ENCODE peak calls at places on chromosomes 2 and 18, in six cellular contexts. L is IMR-90, P is neuronal stem cell, K is mesenchymal stem cell, A is mesendoderm, C is H1. O is an unnamed sample.

GRCh38 chr2:61993422-61994024 is 88.0 kb downstream of the COMMD1 start:
- DNase-seq in A (peak), C (no peak), L (peak), K (peak), P (no peak), O (no peak)

GRCh38 chr18:3985664-3986063 is 469.4 kb downstream of the DLGAP1 start:
- DNase-seq in K (peak), L (peak), C (no peak), P (no peak), A (no peak), O (no peak)

GRCh38 chr2:200839513-200839912 is 24.9 kb downstream of the CLK1 start:
- DNase-seq in A (peak), P (no peak), C (no peak), L (no peak), K (no peak), O (no peak)

GRCh38 chr2:212361174-212361756 is 177.3 kb downstream of the ERBB4 start:
- DNase-seq in C (no peak), P (no peak), A (no peak), K (no peak), L (no peak), O (no peak)

GRCh38 chr2:217698691-217699090 is 304.1 kb downstream of the TNS1 start:
- DNase-seq in A (no peak), C (no peak), P (no peak), K (no peak), L (no peak), O (no peak)

GRCh38 chr18:57107141-57107832 is 39.6 kb upstream of the BOD1L2 start:
- DNase-seq in L (peak), A (peak), C (no peak), P (peak), K (peak), O (no peak)

GRCh38 chr18:48492880-48493279 is 46.0 kb upstream of the CTIF start:
- DNase-seq in C (no peak), L (no peak), K (no peak), P (no peak), A (no peak), O (no peak)

GRCh38 chr2:236367791-236368289 is 103.6 kb upstream of the ASB18 start:
- DNase-seq in K (no peak), C (no peak), A (no peak), P (no peak), L (no peak), O (peak)

GRCh38 chr2:1278125-1278524 is 135.1 kb upstream of the TPO start:
- DNase-seq in K (no peak), A (no peak), C (no peak), P (no peak), L (no peak), O (no peak)

GRCh38 chr2:238938460-238939055 is 90.7 kb downstream of the TWIST2 start:
- DNase-seq in C (no peak), P (no peak), A (no peak), K (peak), L (peak), O (peak)

DNA sequence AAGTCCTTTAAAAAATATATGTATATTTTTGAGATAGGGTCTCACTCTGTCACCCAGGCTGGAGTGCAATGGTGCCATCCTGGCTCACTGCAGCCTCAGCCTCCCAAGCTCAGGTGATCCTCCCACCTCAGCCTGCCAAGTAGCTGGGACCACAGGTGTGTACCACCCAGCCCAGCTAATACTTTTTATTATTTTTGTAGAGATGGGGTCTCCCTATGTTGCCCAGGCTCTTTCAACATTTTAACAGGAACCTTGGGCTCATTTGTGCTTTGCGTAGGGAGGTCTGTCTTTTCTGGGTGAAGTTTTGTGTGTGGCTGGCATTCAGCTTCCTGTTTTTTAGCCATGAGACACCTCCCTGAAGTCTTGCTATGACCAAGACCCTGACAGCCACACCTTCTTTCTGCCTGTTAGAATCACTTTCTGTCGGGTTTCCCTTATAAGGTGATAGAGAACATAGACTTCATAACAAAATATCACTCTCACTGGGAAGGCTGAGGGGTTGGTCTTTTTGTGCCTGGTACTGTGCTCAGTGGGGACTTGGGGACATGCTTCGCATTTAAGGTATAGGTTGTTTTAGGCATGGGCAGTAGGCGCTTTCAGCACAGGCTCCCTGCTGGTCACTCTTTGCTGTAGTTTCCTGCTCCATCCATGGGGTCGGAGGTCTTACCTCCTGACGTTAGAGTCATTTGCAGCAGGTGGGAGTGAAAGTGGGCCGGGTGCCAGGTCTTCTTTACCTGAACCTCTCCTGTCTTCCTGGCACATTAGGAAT is 3.4 kb downstream of the RAB31 start:
- DNase-seq in K (no peak), L (no peak), A (no peak), P (no peak), C (no peak), O (no peak)
- H2AK5ac ChIP-seq in K (no peak), L (peak), A (no peak), P (no peak), C (no peak), O (no peak)

DNA sequence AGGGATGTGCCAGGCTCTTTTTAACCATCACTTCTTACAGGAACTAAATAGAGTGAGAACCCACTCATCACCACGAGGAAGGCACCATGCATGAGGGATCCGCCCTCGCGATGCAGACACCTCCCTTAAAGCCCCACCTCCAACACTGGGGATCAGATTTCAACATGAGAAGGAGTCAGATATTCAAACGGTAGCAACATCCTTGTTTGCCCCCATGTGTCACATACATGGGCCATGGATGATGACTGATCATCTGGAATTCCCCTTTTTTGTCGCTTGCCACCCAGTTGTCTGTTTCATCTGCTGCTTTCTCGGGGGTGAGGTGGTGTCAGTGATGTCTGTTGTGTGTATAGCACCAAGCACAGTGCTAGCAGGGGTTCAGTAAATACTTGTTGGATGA is 57.9 kb downstream of the NCK2 start:
- DNase-seq in K (peak), P (no peak), A (no peak), C (no peak), L (no peak), O (no peak)
- H2BK15ac ChIP-seq in K (no peak), P (no peak), A (no peak), C (no peak), L (no peak), O (no peak)

GRCh38 chr2:105775809-105776559 is 31.3 kb downstream of the NCK2 start:
- DNase-seq in L (no peak), K (no peak), A (no peak), P (no peak), C (no peak), O (no peak)
- H2AK5ac ChIP-seq in L (no peak), K (no peak), A (no peak), P (no peak), C (peak), O (no peak)

DNA sequence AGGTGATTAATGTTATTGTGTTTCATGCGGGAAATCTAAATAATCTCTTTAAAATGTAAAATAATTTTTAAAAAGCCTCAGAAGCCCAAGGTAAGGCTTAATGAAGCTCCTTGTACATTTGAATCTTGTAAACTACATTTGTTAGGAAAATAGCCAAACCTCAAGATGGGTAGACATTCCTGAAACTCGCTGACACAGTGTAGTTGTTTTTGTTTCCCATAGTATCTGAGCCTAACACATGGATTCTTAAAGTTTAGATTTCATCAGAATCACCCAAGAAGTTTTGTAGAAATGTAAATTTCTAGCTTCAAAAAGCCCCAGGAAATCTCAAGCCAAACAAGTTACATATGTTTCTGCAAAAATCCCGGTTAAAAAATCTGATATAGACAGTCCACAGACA is 1221.1 kb upstream of the ACVR2A start:
- DNase-seq in L (peak), A (no peak), K (no peak), P (no peak), C (no peak), O (no peak)
- H2BK15ac ChIP-seq in L (no peak), A (no peak), K (no peak), P (no peak), C (no peak), O (no peak)

GRCh38 chr18:9615280-9615797 is 980 bp upstream of the PPP4R1 start:
- DNase-seq in C (no peak), L (no peak), A (peak), K (no peak), P (peak), O (no peak)
- H2AK5ac ChIP-seq in C (peak), L (peak), A (no peak), K (peak), P (no peak), O (no peak)

GRCh38 chr2:216341151-216341550 is 31.1 kb downstream of the MARCHF4 start:
- DNase-seq in P (no peak), K (no peak), C (no peak), L (peak), A (no peak), O (no peak)

GRCh38 chr2:216340280-216340631 is 32.0 kb downstream of the MARCHF4 start:
- DNase-seq in A (no peak), P (no peak), C (no peak), K (no peak), L (no peak), O (no peak)

GRCh38 chr2:216339456-216340279 is 32.6 kb downstream of the MARCHF4 start:
- DNase-seq in K (peak), C (no peak), A (peak), P (peak), L (peak), O (peak)

GRCh38 chr2:216335252-216335651 is 37.0 kb downstream of the MARCHF4 start:
- DNase-seq in P (no peak), K (no peak), L (no peak), A (no peak), C (no peak), O (no peak)
- H2BK15ac ChIP-seq in P (no peak), K (no peak), L (no peak), A (no peak), C (no peak), O (no peak)